ENCODE peak calls at places on chromosome 16, in four cellular contexts. One of them, this sample, is unnamed.

GRCh38 chr16:23909792-23910418 is 74.1 kb downstream of the PRKCB start:
- DNase-seq in MM.1S: no peak
- DNase-seq in uterus: no peak
- DNase-seq in nephron progenitor cell: no peak
- DNase-seq in this sample: no peak

GRCh38 chr16:30903596-30903995 is 7.2 kb downstream of the CTF1 start:
- DNase-seq in MM.1S: no peak
- DNase-seq in nephron progenitor cell: no peak
- DNase-seq in uterus: no peak
- DNase-seq in this sample: peak; percentile 27

GRCh38 chr16:88650749-88651275 is at the start of gene CYBA:
- DNase-seq in uterus: peak; percentile 36
- DNase-seq in nephron progenitor cell: peak; percentile 68
- DNase-seq in MM.1S: peak; percentile 72
- DNase-seq in this sample: peak; percentile 92

GRCh38 chr16:56246051-56246817 is 54.9 kb downstream of the GNAO1 start:
- DNase-seq in nephron progenitor cell: peak; percentile 38
- DNase-seq in MM.1S: no peak
- DNase-seq in uterus: no peak
- DNase-seq in this sample: peak; percentile 11

GRCh38 chr16:24151482-24151939 is 104.6 kb upstream of the CACNG3 start:
- DNase-seq in MM.1S: no peak
- DNase-seq in uterus: no peak
- DNase-seq in nephron progenitor cell: no peak
- DNase-seq in this sample: peak; percentile 30

GRCh38 chr16:77076839-77077238 is 114.2 kb upstream of the MON1B start:
- DNase-seq in nephron progenitor cell: no peak
- DNase-seq in uterus: no peak
- DNase-seq in MM.1S: peak; percentile 25
- DNase-seq in this sample: no peak

GRCh38 chr16:20910781-20911321 is 10.3 kb downstream of the LYRM1 start:
- DNase-seq in nephron progenitor cell: no peak
- DNase-seq in uterus: no peak
- DNase-seq in MM.1S: no peak
- DNase-seq in this sample: no peak

GRCh38 chr16:72995151-72995881 is 52.6 kb downstream of the ZFHX3 start:
- DNase-seq in uterus: no peak
- DNase-seq in MM.1S: no peak
- DNase-seq in nephron progenitor cell: peak; percentile 57
- DNase-seq in this sample: peak; percentile 24

GRCh38 chr16:4053663-4054479 is 62.4 kb downstream of the ADCY9 start:
- DNase-seq in MM.1S: no peak
- DNase-seq in nephron progenitor cell: no peak
- DNase-seq in uterus: peak; percentile 64
- DNase-seq in this sample: no peak

GRCh38 chr16:87101903-87102302 is 215.3 kb downstream of the C16orf95 start:
- DNase-seq in uterus: no peak
- DNase-seq in MM.1S: no peak
- DNase-seq in nephron progenitor cell: no peak
- DNase-seq in this sample: no peak

GRCh38 chr16:15604460-15605390 is 38.2 kb downstream of the MARF1 start:
- DNase-seq in uterus: no peak
- DNase-seq in nephron progenitor cell: no peak
- DNase-seq in MM.1S: no peak
- DNase-seq in this sample: no peak

GRCh38 chr16:84096447-84097005 is 20.2 kb downstream of the MBTPS1 start:
- DNase-seq in MM.1S: no peak
- DNase-seq in nephron progenitor cell: no peak
- DNase-seq in uterus: no peak
- DNase-seq in this sample: no peak

GRCh38 chr16:71179569-71179968 is 51.0 kb downstream of the HYDIN start:
- DNase-seq in MM.1S: no peak
- DNase-seq in uterus: no peak
- DNase-seq in nephron progenitor cell: no peak
- DNase-seq in this sample: no peak

GRCh38 chr16:68644303-68644702 is 807 bp upstream of the CDH3 start:
- DNase-seq in nephron progenitor cell: peak; percentile 20
- DNase-seq in MM.1S: no peak
- DNase-seq in uterus: no peak
- DNase-seq in this sample: no peak

GRCh38 chr16:68642047-68642435 is 3.1 kb upstream of the CDH3 start:
- DNase-seq in uterus: no peak
- DNase-seq in MM.1S: no peak
- DNase-seq in nephron progenitor cell: no peak
- DNase-seq in this sample: no peak

GRCh38 chr16:68642436-68643064 is 2.6 kb upstream of the CDH3 start:
- DNase-seq in MM.1S: no peak
- DNase-seq in nephron progenitor cell: peak; percentile 70
- DNase-seq in uterus: peak; percentile 42
- DNase-seq in this sample: peak; percentile 32

GRCh38 chr16:68643847-68644246 is 1.3 kb upstream of the CDH3 start:
- DNase-seq in MM.1S: no peak
- DNase-seq in uterus: no peak
- DNase-seq in nephron progenitor cell: no peak
- DNase-seq in this sample: no peak

DNA sequence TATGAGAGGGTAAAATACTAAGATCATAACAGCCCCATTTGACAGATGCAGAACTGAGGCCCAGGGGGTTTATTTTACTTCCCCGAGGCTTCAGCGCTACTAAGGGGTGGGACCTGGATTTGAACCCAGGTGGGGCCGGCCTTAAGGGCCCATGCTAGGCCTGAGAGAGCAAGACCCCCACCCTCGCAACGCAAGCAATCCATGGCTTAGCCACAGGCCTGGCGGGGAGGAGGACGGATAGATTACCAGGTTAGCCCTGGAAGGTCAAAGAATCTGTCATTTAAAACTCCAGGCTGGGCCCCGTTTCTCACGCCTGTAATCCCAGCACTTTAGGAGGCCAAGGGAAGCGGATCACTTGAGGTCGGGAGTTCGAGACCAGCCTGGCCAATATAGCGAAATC is 1.9 kb upstream of the CDH3 start:
- DNase-seq in uterus: no peak
- DNase-seq in nephron progenitor cell: no peak
- DNase-seq in MM.1S: no peak
- DNase-seq in this sample: no peak
- TF ChIP-seq CTCF in uterus: no peak
- TF ChIP-seq CTCF in nephron progenitor cell: no peak
- TF ChIP-seq CTCF in MM.1S: no peak
- TF ChIP-seq CTCF in this sample: no peak

DNA sequence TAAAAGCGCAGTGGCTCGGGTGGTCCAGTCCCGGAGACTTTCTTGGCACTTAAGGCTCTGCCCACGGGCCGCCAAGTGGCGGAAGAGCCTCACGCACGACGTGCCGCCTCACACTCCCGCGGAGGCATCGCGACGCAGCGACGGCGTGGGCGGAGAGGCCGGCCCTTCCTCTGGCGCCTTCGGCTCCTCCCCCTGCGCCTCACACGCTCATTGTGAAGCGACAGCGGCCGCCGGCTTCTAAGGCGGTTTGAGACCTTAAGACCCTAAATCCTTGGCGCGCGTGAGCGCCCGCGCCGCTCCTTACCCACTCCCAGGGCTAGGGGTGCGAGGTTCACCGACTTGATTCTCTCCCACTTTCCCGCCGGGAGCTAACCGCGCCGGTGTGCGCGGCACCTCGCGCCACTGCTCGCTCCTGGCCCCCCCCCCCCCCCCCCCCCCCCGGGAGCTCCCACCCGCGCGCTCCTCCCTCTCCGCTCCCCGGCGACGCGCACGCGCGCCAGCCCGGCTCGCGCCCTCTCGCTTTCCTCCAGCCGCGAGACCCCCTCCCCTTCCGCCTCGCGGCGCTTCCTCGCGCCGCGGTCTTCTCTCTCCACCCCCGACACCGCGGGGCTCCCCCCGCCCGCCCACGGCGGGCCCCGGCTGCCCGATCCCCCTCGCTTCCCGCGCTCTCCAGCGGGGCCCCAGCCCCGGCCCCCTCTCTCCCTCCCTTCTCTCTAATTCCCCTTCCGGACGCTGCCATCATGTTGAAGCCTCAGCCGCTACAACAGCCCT is at the start of gene ATXN2L:
- DNase-seq in nephron progenitor cell: peak; percentile 87
- DNase-seq in MM.1S: peak; percentile 97
- DNase-seq in uterus: peak; percentile 93
- DNase-seq in this sample: peak; percentile 98
- TF ChIP-seq CTCF in nephron progenitor cell: no peak
- TF ChIP-seq CTCF in MM.1S: no peak
- TF ChIP-seq CTCF in uterus: no peak
- TF ChIP-seq CTCF in this sample: no peak

GRCh38 chr16:22316411-22316811 is 19.2 kb downstream of the POLR3E start:
- DNase-seq in nephron progenitor cell: no peak
- DNase-seq in MM.1S: no peak
- DNase-seq in uterus: peak; percentile 13
- DNase-seq in this sample: no peak

GRCh38 chr16:22317001-22317530 is 19.9 kb downstream of the POLR3E start:
- DNase-seq in uterus: no peak
- DNase-seq in nephron progenitor cell: no peak
- DNase-seq in MM.1S: no peak
- DNase-seq in this sample: no peak

GRCh38 chr16:22317625-22318024 is 20.4 kb downstream of the POLR3E start:
- DNase-seq in uterus: no peak
- DNase-seq in MM.1S: no peak
- DNase-seq in nephron progenitor cell: no peak
- DNase-seq in this sample: no peak

GRCh38 chr16:22320572-22321339 is 23.5 kb downstream of the POLR3E start:
- DNase-seq in MM.1S: no peak
- DNase-seq in uterus: no peak
- DNase-seq in nephron progenitor cell: no peak
- DNase-seq in this sample: no peak

GRCh38 chr16:22318690-22319358 is 21.6 kb downstream of the POLR3E start:
- DNase-seq in nephron progenitor cell: peak; percentile 30
- DNase-seq in uterus: no peak
- DNase-seq in MM.1S: no peak
- DNase-seq in this sample: peak; percentile 63
- TF ChIP-seq CTCF in nephron progenitor cell: no peak
- TF ChIP-seq CTCF in uterus: no peak
- TF ChIP-seq CTCF in MM.1S: peak; percentile 57
- TF ChIP-seq CTCF in this sample: peak; percentile 79

DNA sequence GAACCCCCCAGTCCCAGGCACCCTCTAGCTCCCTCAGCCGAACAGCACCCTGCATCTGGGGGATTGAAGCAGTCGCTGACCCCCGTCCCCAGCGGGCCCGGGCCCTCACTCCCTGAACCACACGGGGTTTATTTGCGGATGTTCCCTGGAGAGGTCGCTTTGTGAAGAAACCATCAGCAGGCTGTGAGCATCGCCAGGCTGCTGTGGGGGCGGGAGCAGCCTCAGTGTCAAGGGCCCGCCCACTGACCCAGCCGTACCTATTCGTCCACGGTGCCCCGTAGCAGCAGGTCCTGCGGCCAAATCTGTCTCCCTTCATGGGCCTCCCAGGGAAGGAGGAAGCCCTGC is 6.4 kb upstream of the RAB40C start:
- DNase-seq in uterus: no peak
- DNase-seq in MM.1S: no peak
- DNase-seq in nephron progenitor cell: no peak
- DNase-seq in this sample: no peak
- TF ChIP-seq CTCF in uterus: no peak
- TF ChIP-seq CTCF in MM.1S: no peak
- TF ChIP-seq CTCF in nephron progenitor cell: no peak
- TF ChIP-seq CTCF in this sample: no peak

DNA sequence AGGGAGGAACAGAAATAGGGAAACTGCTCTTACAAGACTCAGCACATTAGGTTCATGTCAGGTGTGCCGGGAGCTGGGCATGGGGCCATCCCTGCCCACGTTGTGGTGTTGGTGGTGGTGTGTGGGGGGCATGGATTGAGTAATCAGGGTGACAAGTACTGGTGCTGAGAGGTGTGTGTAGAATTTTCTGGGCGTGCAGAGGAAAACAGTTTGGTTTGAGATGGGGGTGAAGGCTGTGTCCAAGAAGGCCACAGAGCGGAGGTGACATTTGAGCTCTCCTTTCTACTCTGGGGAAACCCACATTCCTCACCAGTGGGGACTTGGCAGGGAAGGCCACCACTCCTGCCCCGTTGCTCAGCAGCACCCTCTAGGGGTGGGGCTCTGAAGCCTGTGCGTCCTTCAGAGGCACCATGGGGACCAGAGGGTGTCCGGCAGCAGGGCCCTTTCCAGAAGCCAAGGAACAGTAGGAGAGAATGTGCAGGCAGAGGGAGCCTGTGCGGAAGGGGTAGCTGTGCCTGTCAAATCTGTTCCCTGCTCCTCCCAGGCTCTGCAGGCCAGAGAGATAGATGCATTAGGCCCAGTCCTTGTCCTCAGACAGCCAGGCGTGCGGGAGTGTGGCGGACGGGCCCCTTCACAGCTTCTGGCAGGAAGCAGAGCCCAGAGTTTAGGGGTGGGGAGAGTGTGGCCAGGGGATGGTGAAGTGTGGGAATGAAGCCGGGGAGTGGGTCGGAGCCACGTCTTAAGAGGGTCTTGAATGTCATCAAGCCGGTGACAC is 48.7 kb upstream of the GSE1 start:
- DNase-seq in uterus: no peak
- DNase-seq in MM.1S: no peak
- DNase-seq in nephron progenitor cell: no peak
- DNase-seq in this sample: peak; percentile 83
- TF ChIP-seq CTCF in uterus: no peak
- TF ChIP-seq CTCF in MM.1S: peak; percentile 45
- TF ChIP-seq CTCF in nephron progenitor cell: peak; percentile 45
- TF ChIP-seq CTCF in this sample: peak; percentile 79

GRCh38 chr16:68707341-68708152 is 29.5 kb upstream of the CDH1 start:
- DNase-seq in uterus: no peak
- DNase-seq in nephron progenitor cell: peak; percentile 33
- DNase-seq in MM.1S: no peak
- DNase-seq in this sample: no peak
- TF ChIP-seq CTCF in uterus: no peak
- TF ChIP-seq CTCF in nephron progenitor cell: peak; percentile 26
- TF ChIP-seq CTCF in MM.1S: no peak
- TF ChIP-seq CTCF in this sample: no peak

This sample was measured in activated CD8-positive, alpha-beta T cell treated with anti-CD3 and anti-CD28 coated beads for 36 hours.